ENCODE peak calls at places on chromosomes 1 and 21, in ten cellular contexts. I is colonic mucosa, W is body of pancreas, H is BJ, L is K562, S is brain microvascular endothelial cell, E is AG04449, J is left ventricle myocardium inferior, F is cardiac fibroblast, K is IMR-90. G is an unnamed sample.

GRCh38 chr1:173549813-173550212 is 53.1 kb downstream of the SLC9C2 start:
- DNase-seq in E (no peak), S (no peak), J (no peak), K (no peak), I (no peak), L (no peak), W (no peak), F (no peak), H (no peak), G (no peak)

GRCh38 chr21:29787011-29787909 is 152.5 kb downstream of the GRIK1 start:
- DNase-seq in H (no peak), W (no peak), L (no peak), S (no peak), E (no peak), F (no peak), K (no peak), I (no peak), J (no peak), G (no peak)

GRCh38 chr1:235650341-235651169 is 971 bp upstream of the GNG4 start:
- DNase-seq in F (no peak), J (no peak), E (no peak), S (no peak), H (no peak), I (peak), K (no peak), W (peak), L (no peak), G (no peak)

GRCh38 chr1:150207278-150207971 is 28.5 kb downstream of the ANP32E start:
- DNase-seq in K (no peak), S (no peak), F (no peak), I (no peak), J (no peak), H (no peak), L (no peak), W (no peak), E (no peak), G (no peak)

GRCh38 chr1:37033355-37034291 is 692 bp downstream of the GRIK3 start:
- DNase-seq in W (no peak), F (no peak), S (no peak), I (no peak), J (no peak), H (no peak), E (no peak), L (no peak), K (no peak), G (no peak)

GRCh38 chr1:74426208-74426932 is 86.0 kb downstream of the LRRC53 start:
- DNase-seq in L (peak), J (no peak), H (no peak), F (no peak), I (no peak), E (no peak), W (no peak), S (no peak), K (peak), G (no peak)

GRCh38 chr1:241998950-241999495 is at the start of gene MAP1LC3C:
- DNase-seq in H (no peak), S (no peak), W (no peak), I (no peak), L (no peak), K (no peak), E (no peak), F (peak), J (no peak), G (no peak)

GRCh38 chr1:220219865-220220698 is 52.2 kb downstream of the RAB3GAP2 start:
- DNase-seq in W (no peak), E (no peak), S (no peak), J (no peak), H (no peak), L (no peak), F (no peak), I (no peak), K (no peak), G (no peak)

GRCh38 chr1:180238675-180239074 is 8.6 kb downstream of the LHX4 start:
- DNase-seq in L (no peak), H (no peak), J (no peak), W (no peak), S (no peak), K (no peak), E (no peak), I (no peak), F (no peak), G (no peak)

GRCh38 chr1:204220217-204220616 is 6.4 kb upstream of the GOLT1A start:
- DNase-seq in E (no peak), S (no peak), L (no peak), F (no peak), K (no peak), H (no peak), J (no peak), W (no peak), I (no peak), G (peak)

GRCh38 chr21:44013380-44014088 is 1.4 kb downstream of the TRAPPC10 start:
- DNase-seq in I (peak), H (no peak), L (peak), S (no peak), J (no peak), E (no peak), K (peak), F (peak), W (no peak), G (peak)

GRCh38 chr1:117599822-117600221 is 6.0 kb upstream of the TENT5C start:
- DNase-seq in H (no peak), W (peak), F (no peak), K (no peak), S (no peak), E (no peak), J (peak), I (no peak), L (peak), G (no peak)

GRCh38 chr1:194024659-194025058 is 838.2 kb upstream of the B3GALT2 start:
- DNase-seq in E (peak), I (no peak), K (peak), W (no peak), S (peak), H (no peak), F (peak), J (no peak), L (no peak), G (no peak)

GRCh38 chr1:207259391-207259790 is 62.1 kb upstream of the CD55 start:
- DNase-seq in K (peak), I (no peak), F (peak), J (no peak), H (no peak), S (peak), W (no peak), E (no peak), L (peak), G (peak)

GRCh38 chr1:27597511-27598216 is 6.3 kb downstream of the AHDC1 start:
- DNase-seq in F (no peak), W (no peak), J (no peak), I (no peak), H (no peak), E (no peak), K (peak), S (no peak), L (no peak), G (peak)

GRCh38 chr1:182391362-182392044 is at the start of gene GLUL:
- DNase-seq in L (peak), F (peak), I (peak), J (peak), S (peak), K (peak), W (peak), H (peak), E (peak), G (peak)

GRCh38 chr1:222384536-222384935 is 163.4 kb downstream of the HHIPL2 start:
- DNase-seq in W (no peak), H (no peak), S (no peak), L (no peak), K (no peak), J (no peak), I (no peak), E (no peak), F (no peak), G (no peak)

GRCh38 chr1:204203206-204203767 is 7.0 kb upstream of the KISS1 start:
- DNase-seq in S (no peak), H (no peak), J (no peak), L (no peak), W (no peak), K (no peak), F (no peak), I (no peak), E (no peak), G (no peak)

GRCh38 chr1:16618719-16619118 is 5.4 kb upstream of the NBPF1 start:
- DNase-seq in F (no peak), E (no peak), L (no peak), K (no peak), J (no peak), W (peak), H (no peak), S (no peak), I (peak), G (no peak)

GRCh38 chr1:113320272-113320671 is 70.0 kb upstream of the MAGI3 start:
- DNase-seq in W (no peak), F (no peak), K (no peak), E (no peak), H (no peak), I (no peak), S (no peak), J (no peak), L (no peak), G (no peak)

DNA sequence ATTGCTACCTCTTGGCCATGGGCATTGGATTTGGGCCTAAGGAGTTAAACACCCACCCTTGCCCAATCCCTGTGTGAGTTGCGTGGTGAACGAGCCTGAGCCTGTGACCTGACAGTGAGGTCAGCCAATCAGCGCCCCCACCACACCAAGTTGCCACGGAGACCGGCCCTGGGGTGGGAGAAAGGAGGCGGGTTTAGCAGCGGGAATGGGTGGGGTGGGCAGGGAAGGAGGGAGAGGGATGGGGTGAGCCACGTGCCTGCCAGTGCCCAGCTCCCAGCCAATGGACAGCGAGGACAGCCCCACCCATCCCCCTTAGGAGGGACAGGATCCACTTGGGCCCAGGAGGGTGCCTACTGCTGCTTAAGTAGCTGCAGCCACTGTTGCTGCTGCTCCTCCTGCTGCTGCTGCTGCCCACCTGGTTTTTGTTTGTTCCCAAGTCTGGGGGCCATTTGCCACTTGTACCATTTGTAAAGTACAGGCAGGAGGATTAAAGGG is 9.5 kb downstream of the ZBTB7B start:
- DNase-seq in S (no peak), K (no peak), I (peak), E (no peak), L (peak), F (peak), W (peak), H (no peak), J (peak), G (peak)
- H3K4me3 ChIP-seq in S (no peak), K (no peak), I (no peak), E (no peak), L (no peak), F (no peak), W (no peak), H (no peak), J (peak), G (no peak)

DNA sequence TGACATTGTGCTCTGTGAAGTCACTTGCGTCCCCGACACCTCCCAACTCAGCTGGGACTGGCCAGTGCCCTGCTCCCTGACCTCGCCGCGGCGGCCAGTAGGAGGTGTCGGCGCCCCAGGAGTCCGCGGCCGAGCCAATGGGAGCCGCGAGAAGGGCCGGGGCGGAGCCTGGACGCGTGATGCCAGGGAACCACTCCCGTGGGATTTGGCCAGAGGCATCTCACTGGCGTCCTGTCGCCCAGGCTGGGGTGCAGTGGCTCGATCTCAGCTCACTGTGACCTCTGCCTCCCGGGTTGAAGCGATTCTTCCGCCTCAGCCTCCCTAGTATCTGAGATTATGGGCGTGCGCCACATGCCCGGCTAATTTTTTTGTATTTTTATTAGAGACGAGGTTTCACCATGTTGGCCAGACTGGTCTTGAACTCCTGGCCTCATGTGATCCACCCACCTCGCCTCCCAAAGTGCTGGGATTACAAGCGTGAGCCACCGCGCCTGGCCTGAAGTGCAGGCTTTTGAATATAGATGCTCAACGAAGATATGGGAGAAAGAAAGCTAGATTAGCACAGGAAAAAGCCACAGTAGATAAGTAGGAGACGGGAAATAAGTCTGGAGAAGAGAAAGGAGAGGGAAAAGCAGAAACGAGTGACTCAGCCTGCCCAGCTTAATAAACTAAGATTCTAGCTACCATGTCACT is 38.0 kb downstream of the ZBTB8OS start:
- DNase-seq in E (no peak), K (peak), F (peak), W (peak), H (peak), J (peak), L (peak), I (peak), S (peak), G (peak)
- TF ChIP-seq CTCF in E (peak), K (no peak), F (peak), W (peak), H (peak), J (peak), L (no peak), I (no peak), S (peak), G (peak)

DNA sequence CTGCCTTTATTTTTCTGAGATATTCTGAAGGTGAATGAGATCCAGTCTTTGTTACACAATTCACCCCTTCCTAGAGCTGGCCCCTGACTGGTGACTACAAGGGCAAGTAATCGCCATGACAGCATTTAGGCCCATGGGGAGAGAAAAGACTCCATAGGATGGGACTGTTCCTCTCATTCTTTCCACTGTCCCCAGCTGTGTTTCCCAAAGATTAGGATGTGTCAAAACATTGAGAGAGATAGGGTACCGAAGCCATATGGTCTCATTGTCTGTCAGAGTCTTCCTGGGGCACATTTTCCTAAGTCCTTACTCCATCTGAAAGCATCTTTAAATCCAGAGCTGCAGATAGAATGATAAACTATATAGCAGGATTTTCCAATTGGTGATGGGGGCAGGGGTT is 423.5 kb downstream of the OMA1 start:
- DNase-seq in W (no peak), K (no peak), E (no peak), L (no peak), H (no peak), I (no peak), F (no peak), S (no peak), J (no peak), G (no peak)
- H3K4me3 ChIP-seq in W (no peak), K (no peak), E (no peak), L (no peak), H (no peak), I (no peak), F (no peak), S (no peak), J (no peak), G (no peak)

DNA sequence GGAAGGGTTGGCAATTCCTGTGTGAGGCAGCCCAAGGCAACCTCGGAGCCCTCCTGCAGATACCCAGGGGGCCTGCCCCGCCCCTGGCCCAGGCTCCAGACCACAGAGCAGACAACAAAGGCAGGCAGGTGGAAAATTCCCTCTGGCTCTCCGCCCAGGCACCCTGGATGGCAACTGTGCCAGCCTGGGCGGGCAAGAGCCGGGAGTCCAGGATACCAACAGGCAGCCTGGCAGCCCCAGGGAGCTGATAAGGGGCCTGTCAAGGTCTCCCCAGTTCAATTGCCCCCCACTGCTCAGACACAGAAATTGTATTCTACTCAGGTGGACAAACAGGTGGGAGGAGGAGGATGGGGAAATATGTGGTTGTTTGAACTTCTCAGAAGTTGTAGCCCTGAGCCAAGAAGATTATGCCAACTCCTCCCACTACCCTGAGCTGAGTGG is 15.4 kb upstream of the GPR37L1 start:
- DNase-seq in K (no peak), I (peak), H (no peak), S (no peak), F (no peak), W (peak), J (peak), E (no peak), L (no peak), G (no peak)
- TF ChIP-seq CTCF in K (no peak), I (no peak), H (no peak), S (no peak), F (no peak), W (no peak), J (no peak), E (no peak), L (no peak), G (no peak)

G was measured in AG10803.